ENCODE peak calls at places on chromosomes 13 and 19, in nine cellular contexts. V is mesendoderm; C is CD4-positive, CD25-positive, alpha-beta regulatory T cell; A is K562; N is IMR-90; S is cardiac muscle cell; W is HCT116; K is psoas muscle; O is left lung. E is an unnamed sample. For H3K4me1, the result is how much of the 10 kb centered on the place peaks cover.

GRCh38 chr19:46718157-46718933 is 1.4 kb upstream of the PRKD2 start:
- DNase-seq in C (peak), O (no peak), A (no peak), K (no peak), W (no peak), N (no peak), V (peak), S (peak), E (peak)

GRCh38 chr13:113943821-113944565 is 29.9 kb downstream of the C13orf46 start:
- DNase-seq in S (no peak), N (no peak), O (no peak), V (no peak), A (no peak), C (no peak), K (no peak), W (no peak), E (no peak)

GRCh38 chr19:40763963-40764362 is 11.4 kb upstream of the MIA start:
- DNase-seq in W (no peak), K (no peak), A (no peak), S (no peak), O (no peak), V (no peak), C (no peak), N (no peak), E (no peak)

GRCh38 chr19:42443944-42444398 is 1.2 kb upstream of the CXCL17 start:
- DNase-seq in S (no peak), C (no peak), V (no peak), N (no peak), K (no peak), W (no peak), O (no peak), A (no peak), E (peak)

GRCh38 chr13:113669871-113670341 is 2.9 kb downstream of the GRK1 start:
- DNase-seq in K (no peak), C (no peak), O (peak), V (no peak), W (no peak), S (no peak), A (no peak), N (no peak), E (no peak)

GRCh38 chr13:31200636-31200970 is 828 bp downstream of the B3GLCT start:
- DNase-seq in K (peak), V (peak), W (no peak), N (no peak), O (peak), A (no peak), C (no peak), S (no peak), E (peak)

GRCh38 chr19:35779033-35779432 is 3.7 kb downstream of the ARHGAP33 start:
- DNase-seq in W (no peak), O (no peak), K (no peak), S (no peak), A (no peak), N (no peak), V (no peak), C (no peak), E (no peak)

GRCh38 chr13:24629320-24629719 is 50.9 kb upstream of the ATP12A start:
- DNase-seq in V (no peak), W (no peak), O (no peak), K (no peak), S (no peak), C (no peak), N (no peak), A (no peak), E (no peak)

GRCh38 chr13:98143601-98144500 is 957 bp downstream of the FARP1 start:
- DNase-seq in O (no peak), K (peak), N (peak), C (no peak), S (peak), W (no peak), A (no peak), V (peak), E (peak)

GRCh38 chr19:46716013-46716671 is 772 bp downstream of the PRKD2 start:
- DNase-seq in O (no peak), S (peak), K (no peak), A (peak), W (no peak), C (peak), V (peak), N (no peak), E (peak)

GRCh38 chr19:21109116-21109515 is 27.1 kb downstream of the ZNF714 start:
- DNase-seq in C (no peak), S (peak), V (no peak), N (peak), K (no peak), W (no peak), A (no peak), O (no peak), E (no peak)

GRCh38 chr19:45539460-45539859 is 32.2 kb downstream of the VASP start:
- DNase-seq in S (no peak), O (no peak), V (no peak), W (no peak), N (no peak), K (no peak), C (no peak), A (no peak), E (no peak)

GRCh38 chr19:40241809-40242384 is 15.4 kb upstream of the CCNP start:
- DNase-seq in A (no peak), W (no peak), O (no peak), N (no peak), V (no peak), K (peak), S (peak), C (no peak), E (no peak)

GRCh38 chr19:7701049-7701653 is 780 bp downstream of the FCER2 start:
- DNase-seq in S (no peak), W (no peak), O (no peak), C (no peak), V (no peak), K (no peak), A (no peak), N (no peak), E (no peak)

GRCh38 chr13:34357435-34358232 is 539.7 kb downstream of the RFC3 start:
- DNase-seq in V (peak), S (peak), N (peak), K (no peak), O (no peak), C (no peak), W (no peak), A (no peak), E (no peak)

GRCh38 chr13:83780201-83780600 is 102.1 kb downstream of the SLITRK1 start:
- DNase-seq in K (no peak), A (peak), N (peak), O (no peak), V (peak), S (peak), W (peak), C (peak), E (peak)

GRCh38 chr13:35926859-35927530 is 204.2 kb downstream of the DCLK1 start:
- DNase-seq in K (no peak), N (peak), A (no peak), O (no peak), S (peak), C (no peak), W (no peak), V (no peak), E (no peak)

GRCh38 chr13:106967391-106967790 is 399.5 kb upstream of the ARGLU1 start:
- DNase-seq in N (no peak), O (no peak), S (no peak), A (no peak), W (no peak), V (no peak), C (no peak), K (no peak), E (no peak)

GRCh38 chr19:33661336-33661735 is 39.6 kb downstream of the CHST8 start:
- DNase-seq in K (no peak), N (no peak), S (no peak), V (no peak), W (no peak), O (no peak), A (no peak), C (no peak), E (no peak)

GRCh38 chr19:13022859-13023636 is 27.8 kb downstream of the NFIX start:
- DNase-seq in S (peak), K (peak), V (peak), W (no peak), A (peak), O (peak), N (peak), C (no peak), E (peak)

GRCh38 chr19:8209111-8209964 is at the start of gene CERS4:
- DNase-seq in C (peak), W (no peak), S (peak), V (peak), A (peak), N (peak), K (peak), O (peak), E (peak)

GRCh38 chr19:2041436-2041685 is 9.7 kb downstream of the MKNK2 start:
- DNase-seq in V (no peak), S (no peak), A (no peak), C (no peak), N (no peak), K (no peak), O (no peak), W (no peak), E (peak)

GRCh38 chr13:30978981-30979956 is 46.8 kb downstream of the TEX26 start:
- DNase-seq in K (no peak), N (no peak), C (peak), W (peak), O (peak), V (peak), S (peak), A (peak), E (peak)

GRCh38 chr13:51998723-51999471 is 12.4 kb downstream of the ATP7B start:
- DNase-seq in O (no peak), S (no peak), K (no peak), V (peak), N (no peak), C (no peak), A (no peak), W (no peak), E (peak)

GRCh38 chr13:81872581-81872980 is 1531.7 kb upstream of the SPRY2 start:
- DNase-seq in C (no peak), N (no peak), V (peak), S (no peak), O (no peak), A (no peak), W (peak), K (no peak), E (peak)

GRCh38 chr13:80341771-80342271 is 895 bp upstream of the SPRY2 start:
- DNase-seq in A (no peak), S (peak), V (peak), O (peak), K (peak), C (no peak), W (no peak), N (peak), E (peak)

GRCh38 chr19:40921005-40921897 is 39.2 kb upstream of the CYP2A7 start:
- DNase-seq in N (no peak), O (peak), V (peak), W (peak), S (peak), C (no peak), A (no peak), K (no peak), E (peak)

GRCh38 chr19:6273701-6274601 is 5.8 kb downstream of the MLLT1 start:
- DNase-seq in N (peak), V (no peak), K (peak), C (no peak), A (peak), W (no peak), O (peak), S (peak), E (peak)

GRCh38 chr13:48404952-48405351 is 8.0 kb downstream of the LPAR6 start:
- DNase-seq in A (no peak), V (no peak), N (no peak), W (no peak), C (no peak), O (no peak), K (no peak), S (no peak), E (no peak)

GRCh38 chr19:12769689-12770088 is 5.7 kb downstream of the HOOK2 start:
- DNase-seq in N (no peak), A (peak), V (peak), C (peak), K (no peak), S (no peak), W (no peak), O (peak), E (peak)

GRCh38 chr19:44072543-44073401 is 813 bp downstream of the ZNF284 start:
- DNase-seq in N (no peak), O (no peak), S (peak), V (no peak), W (no peak), C (peak), K (no peak), A (no peak), E (peak)

GRCh38 chr13:114131581-114132418 is 623 bp downstream of the RASA3 start:
- DNase-seq in W (no peak), O (no peak), V (peak), S (peak), N (no peak), C (peak), K (no peak), A (peak), E (no peak)

GRCh38 chr13:44819762-44820161 is 169.5 kb downstream of the NUFIP1 start:
- DNase-seq in V (no peak), K (no peak), N (peak), S (no peak), W (no peak), C (no peak), A (no peak), O (no peak), E (no peak)
- H3K4me1 ChIP-seq in V (under half), K (under half), N (under half), S (under half), W (half or more), C (under half), A (under half), O (under half), E (under half)

GRCh38 chr13:111654531-111654930 is 334.1 kb downstream of the TEX29 start:
- DNase-seq in A (no peak), W (no peak), N (no peak), V (no peak), C (no peak), K (no peak), S (no peak), O (no peak), E (no peak)
- H3K4me1 ChIP-seq in A (under half), W (under half), N (under half), V (under half), C (under half), K (under half), S (under half), O (under half), E (under half)

GRCh38 chr13:99500839-99501134 is 485 bp upstream of the TM9SF2 start:
- DNase-seq in S (no peak), N (no peak), W (no peak), V (no peak), O (no peak), C (no peak), K (no peak), A (no peak), E (no peak)
- H3K4me1 ChIP-seq in S (under half), N (under half), W (half or more), V (under half), O (under half), C (half or more), K (half or more), A (under half), E (under half)

DNA sequence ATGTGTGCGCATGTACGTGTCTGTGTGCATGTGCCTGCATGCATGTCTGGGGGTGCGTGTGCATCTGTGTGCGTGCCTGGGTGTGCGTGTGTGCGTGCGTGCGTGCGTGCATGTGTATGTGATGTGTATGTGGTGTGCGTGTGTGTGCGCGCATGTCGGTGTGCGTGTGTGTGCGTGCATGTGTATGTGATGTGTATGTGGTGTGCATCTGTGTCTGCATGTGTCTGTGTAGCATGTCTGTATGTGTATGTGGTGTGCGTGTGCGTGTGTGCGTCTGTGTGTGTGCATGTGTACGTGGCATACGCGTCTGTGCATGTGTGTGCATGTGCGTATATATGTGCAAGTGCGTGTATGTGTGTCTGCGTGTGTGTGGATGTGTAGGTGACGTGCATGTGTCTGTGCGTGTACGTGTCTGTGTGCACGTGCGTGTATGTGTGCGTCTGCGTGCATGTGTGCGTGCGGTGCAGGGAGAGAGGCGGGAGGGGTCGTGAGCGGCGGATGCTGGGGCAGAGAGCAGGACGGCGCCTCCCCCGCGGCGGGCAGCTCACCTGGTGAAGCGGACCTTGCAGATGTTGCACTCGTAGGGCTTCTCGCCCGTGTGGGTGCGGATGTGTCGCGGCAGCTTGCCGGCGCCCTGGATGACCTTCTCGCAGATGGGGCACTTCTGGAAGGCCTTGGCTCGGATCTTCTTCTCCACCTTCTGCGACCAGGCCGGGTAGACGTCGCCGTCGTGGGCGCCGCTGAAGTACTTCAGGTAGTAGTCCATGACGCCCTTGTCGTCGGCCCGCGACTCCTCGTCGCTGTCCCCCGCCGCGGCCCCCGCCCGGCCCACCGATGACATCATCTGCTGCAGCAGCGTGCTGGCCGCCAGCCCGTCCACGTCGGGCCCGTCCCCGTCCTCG is 13.0 kb downstream of the ZBTB7A start:
- DNase-seq in O (no peak), W (no peak), K (no peak), A (no peak), S (no peak), V (no peak), C (no peak), N (no peak), E (no peak)
- H3K4me1 ChIP-seq in O (under half), W (under half), K (under half), A (under half), S (under half), V (under half), C (under half), N (under half), E (under half)

GRCh38 chr13:110396476-110396875 is 89.4 kb downstream of the COL4A2 start:
- DNase-seq in S (no peak), W (no peak), O (no peak), A (no peak), V (no peak), K (no peak), N (no peak), C (no peak), E (no peak)
- H3K4me1 ChIP-seq in S (under half), W (under half), O (under half), A (under half), V (under half), K (under half), N (under half), C (under half), E (under half)

DNA sequence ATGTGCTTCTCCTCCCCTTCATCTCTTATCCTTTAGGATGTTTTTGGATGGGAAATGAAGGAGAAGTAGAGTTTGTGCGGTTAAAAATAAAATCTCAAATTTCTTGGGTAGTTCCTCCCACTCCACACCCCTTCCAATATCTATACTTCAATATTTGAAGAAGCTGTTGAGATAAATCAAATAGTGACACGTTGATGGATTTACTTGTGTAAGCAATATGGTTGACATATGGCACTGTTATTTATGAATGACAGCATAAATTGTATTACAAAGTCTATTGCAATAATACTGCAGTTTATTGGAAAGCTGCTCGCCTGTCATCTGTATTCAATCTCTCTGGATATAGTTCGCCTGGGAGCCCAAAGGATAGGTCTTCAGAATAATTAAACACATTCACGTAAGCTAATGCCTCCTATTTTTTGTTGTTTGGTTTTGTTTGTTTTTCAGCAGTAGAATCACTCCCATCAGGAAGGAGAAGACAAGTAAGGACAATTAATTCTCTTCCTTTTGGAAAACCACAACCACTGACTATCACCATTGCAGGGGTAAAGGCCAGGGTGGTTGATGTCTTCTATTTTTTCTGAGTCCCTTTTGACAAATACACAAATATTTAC is 5.0 kb upstream of the ZIC2 start:
- DNase-seq in V (no peak), S (no peak), N (no peak), A (no peak), O (no peak), K (no peak), C (no peak), W (no peak), E (no peak)
- H3K4me1 ChIP-seq in V (under half), S (under half), N (under half), A (under half), O (under half), K (under half), C (under half), W (under half), E (under half)

GRCh38 chr19:38843175-38843758 is 6.5 kb downstream of the HNRNPL start:
- DNase-seq in S (no peak), C (no peak), O (no peak), W (no peak), N (no peak), V (no peak), K (no peak), A (no peak), E (no peak)
- H3K4me1 ChIP-seq in S (under half), C (half or more), O (under half), W (under half), N (under half), V (under half), K (half or more), A (under half), E (under half)

DNA sequence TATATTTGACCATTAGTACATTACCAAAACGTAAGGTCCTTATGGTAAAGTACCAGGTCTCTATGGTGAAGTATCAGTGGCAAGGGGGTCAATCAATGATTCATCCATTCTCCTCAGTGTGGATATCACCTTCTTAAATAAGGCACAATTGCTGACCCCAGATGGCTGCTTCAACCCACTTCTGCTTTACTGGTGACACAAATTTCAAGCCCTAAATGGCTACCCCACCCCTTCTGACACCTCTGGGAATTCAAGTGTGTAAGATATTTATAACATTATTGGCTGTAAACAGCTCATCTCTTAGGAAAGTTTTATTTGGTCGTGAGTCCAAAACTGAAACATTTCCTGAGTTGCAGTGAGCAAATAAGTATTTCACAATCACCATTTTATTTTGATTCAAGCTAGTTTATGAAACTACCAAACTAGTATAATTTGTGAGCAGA is 7.9 kb upstream of the WBP4 start:
- DNase-seq in C (no peak), V (no peak), W (no peak), K (no peak), A (no peak), O (no peak), S (peak), N (peak), E (no peak)
- H3K4me1 ChIP-seq in C (under half), V (under half), W (under half), K (half or more), A (under half), O (under half), S (under half), N (under half), E (under half)

GRCh38 chr13:103351035-103351828 is 285.0 kb upstream of the SLC10A2 start:
- DNase-seq in C (no peak), O (no peak), K (no peak), W (no peak), V (peak), A (no peak), N (no peak), S (peak), E (peak)
- H3K4me1 ChIP-seq in C (under half), O (under half), K (under half), W (under half), V (under half), A (under half), N (under half), S (under half), E (under half)

GRCh38 chr19:18610245-18610555 is 2.5 kb upstream of the TMEM59L start:
- DNase-seq in V (no peak), N (no peak), K (no peak), W (no peak), S (no peak), C (no peak), O (no peak), A (no peak), E (no peak)

GRCh38 chr19:18608102-18608804 is 1.7 kb upstream of the CRLF1 start:
- DNase-seq in W (no peak), N (no peak), S (no peak), K (no peak), C (no peak), O (no peak), V (no peak), A (no peak), E (no peak)

GRCh38 chr19:18607222-18608101 is 863 bp upstream of the CRLF1 start:
- DNase-seq in C (no peak), A (peak), O (no peak), N (no peak), K (no peak), V (no peak), S (no peak), W (no peak), E (no peak)

GRCh38 chr19:18609717-18610051 is 3.0 kb upstream of the TMEM59L start:
- DNase-seq in W (no peak), K (no peak), V (no peak), C (no peak), A (no peak), O (no peak), N (no peak), S (no peak), E (no peak)

GRCh38 chr19:18608805-18609716 is 2.5 kb upstream of the CRLF1 start:
- DNase-seq in O (no peak), C (no peak), K (no peak), W (no peak), V (no peak), A (no peak), S (no peak), N (no peak), E (no peak)
- H3K4me1 ChIP-seq in O (under half), C (under half), K (under half), W (half or more), V (under half), A (under half), S (under half), N (under half), E (under half)